ENCODE peak calls at places on chromosomes 1 and 21, in nine cellular contexts. V, P, X, N, U, G, R, K and Y are unnamed samples.

GRCh38 chr21:36193200-36193599 is 36.6 kb downstream of the DOP1B start:
- DNase-seq in V (no peak), P (no peak), X (no peak), N (no peak), U (no peak), G (no peak), R (peak; percentile 17), K (no peak), Y (no peak)

GRCh38 chr1:183097438-183098051 is 74.3 kb downstream of the LAMC1 start:
- DNase-seq in V (no peak), P (no peak), X (no peak), N (no peak), U (peak; percentile 71), G (no peak), R (peak; percentile 94), K (no peak), Y (no peak)

GRCh38 chr1:47934243-47934805 is 62.9 kb downstream of the TRABD2B start:
- DNase-seq in V (no peak), P (no peak), X (peak; percentile 77), N (peak; percentile 11), U (no peak), G (peak; percentile 17), R (no peak), K (peak; percentile 86), Y (no peak)

GRCh38 chr1:164155337-164155850 is 403.6 kb upstream of the PBX1 start:
- DNase-seq in V (no peak), P (no peak), X (no peak), N (no peak), U (no peak), G (no peak), R (no peak), K (no peak), Y (no peak)

GRCh38 chr1:87867631-87868030 is 539.0 kb downstream of the LMO4 start:
- DNase-seq in V (no peak), P (no peak), X (no peak), N (no peak), U (peak; percentile 33), G (no peak), R (peak; percentile 7), K (no peak), Y (no peak)

GRCh38 chr1:101295212-101295611 is 58.4 kb downstream of the S1PR1 start:
- DNase-seq in V (no peak), P (no peak), X (no peak), N (no peak), U (no peak), G (no peak), R (no peak), K (no peak), Y (no peak)

GRCh38 chr1:150912623-150913022 is 13.5 kb upstream of the SETDB1 start:
- DNase-seq in V (no peak), P (no peak), X (no peak), N (no peak), U (no peak), G (no peak), R (no peak), K (no peak), Y (no peak)

GRCh38 chr1:182688436-182688835 is 4.0 kb upstream of the RGS8 start:
- DNase-seq in V (no peak), P (no peak), X (no peak), N (no peak), U (no peak), G (no peak), R (no peak), K (no peak), Y (no peak)

GRCh38 chr1:198686069-198686728 is 47.4 kb downstream of the PTPRC start:
- DNase-seq in V (no peak), P (peak; percentile 40), X (no peak), N (no peak), U (peak; percentile 43), G (no peak), R (peak; percentile 64), K (no peak), Y (peak; percentile 44)

GRCh38 chr1:59007429-59007819 is 223.6 kb upstream of the JUN start:
- DNase-seq in V (no peak), P (no peak), X (peak; percentile 1), N (no peak), U (no peak), G (no peak), R (no peak), K (no peak), Y (no peak)
- H3K27ac ChIP-seq in V (no peak overlapping the region), P (no peak overlapping the region), X (no peak overlapping the region), N (peak overlapping the region; percentile 79), U (no peak overlapping the region), G (no peak overlapping the region), R (no peak overlapping the region), K (no peak overlapping the region), Y (no peak overlapping the region)

DNA sequence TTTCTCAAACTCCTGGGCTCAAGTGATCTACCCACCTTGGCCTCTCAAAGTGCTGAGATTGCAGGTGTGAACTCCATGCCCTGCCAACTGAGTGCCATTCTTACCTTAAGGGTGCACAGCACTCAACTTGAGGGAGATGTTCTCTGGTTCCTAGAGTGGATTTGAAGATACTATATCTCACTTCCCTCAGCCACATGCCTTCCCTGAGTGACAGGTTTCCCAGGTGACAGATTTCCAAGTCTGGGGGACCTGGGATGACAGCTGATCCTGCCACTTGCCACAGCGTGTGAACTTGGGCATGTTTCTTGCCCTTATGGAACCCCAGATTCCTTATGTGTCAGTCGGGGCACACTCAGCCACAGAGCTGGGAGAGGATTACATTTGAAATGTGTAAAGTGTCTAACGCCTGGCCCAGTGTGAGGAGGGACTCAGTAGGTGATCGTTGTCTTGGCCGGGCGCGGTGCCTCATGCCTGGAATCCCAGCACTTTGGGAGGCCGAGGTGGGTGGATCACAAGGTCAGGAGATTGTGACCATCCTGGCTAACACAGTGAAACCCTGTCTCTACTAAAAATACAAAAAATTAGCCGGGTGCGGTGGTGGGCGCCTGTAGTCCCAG is 29.6 kb upstream of the BTG2 start:
- DNase-seq in V (no peak), P (no peak), X (peak; percentile 52), N (no peak), U (no peak), G (no peak), R (no peak), K (no peak), Y (no peak)
- H3K4me1 ChIP-seq in V (peaks cover 28% of the 10 kb centered on the region), P (peaks cover 55% of the 10 kb centered on the region), X (peaks cover 20% of the 10 kb centered on the region), N (peaks cover 12% of the 10 kb centered on the region), U (peaks cover 27% of the 10 kb centered on the region), G (peaks cover 3% of the 10 kb centered on the region), R (peaks cover 12% of the 10 kb centered on the region), K (peaks cover 59% of the 10 kb centered on the region), Y (peaks cover 58% of the 10 kb centered on the region)

GRCh38 chr1:156493749-156494148 is 6.8 kb downstream of the MEF2D start:
- DNase-seq in V (no peak), P (no peak), X (no peak), N (no peak), U (no peak), G (no peak), R (no peak), K (no peak), Y (no peak)

GRCh38 chr1:156492591-156493080 is 7.9 kb downstream of the MEF2D start:
- DNase-seq in V (no peak), P (no peak), X (peak; percentile 49), N (no peak), U (no peak), G (peak; percentile 88), R (no peak), K (no peak), Y (no peak)

GRCh38 chr1:156494309-156494895 is 6.2 kb downstream of the MEF2D start:
- DNase-seq in V (no peak), P (no peak), X (peak; percentile 49), N (peak; percentile 63), U (no peak), G (no peak), R (no peak), K (no peak), Y (no peak)

GRCh38 chr1:156492013-156492590 is 8.5 kb downstream of the MEF2D start:
- DNase-seq in V (no peak), P (no peak), X (no peak), N (no peak), U (no peak), G (no peak), R (no peak), K (no peak), Y (no peak)

DNA sequence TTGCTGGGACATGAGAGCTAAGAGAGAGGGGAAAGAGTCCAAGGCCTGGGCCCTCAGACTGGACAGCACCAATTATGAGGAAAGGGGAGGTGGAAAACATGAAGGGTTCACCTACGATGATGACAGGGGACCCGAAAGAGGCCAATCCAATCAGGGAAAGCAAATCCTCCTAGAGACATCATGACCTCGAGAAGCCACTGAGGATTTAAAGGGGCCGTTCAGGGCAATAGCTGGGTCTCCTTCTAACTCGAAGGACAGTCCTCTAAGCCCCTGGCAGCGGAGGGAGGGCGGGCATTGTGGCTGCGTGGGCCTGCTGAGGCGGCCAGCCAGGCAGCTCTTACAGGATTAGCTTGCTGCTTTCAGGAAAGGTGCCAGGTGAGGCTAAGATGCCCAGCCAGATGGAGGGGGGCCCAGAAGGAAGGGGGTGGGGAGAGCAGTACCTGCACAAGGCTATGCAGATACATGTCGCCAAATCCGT is 7.4 kb downstream of the MEF2D start:
- DNase-seq in V (no peak), P (no peak), X (peak; percentile 61), N (no peak), U (no peak), G (no peak), R (no peak), K (no peak), Y (no peak)
- H3K4me3 ChIP-seq in V (no peak overlapping the region), P (peak overlapping the region; percentile 26), X (no peak overlapping the region), N (no peak overlapping the region), U (no peak overlapping the region), G (peak overlapping the region; percentile 23), R (no peak overlapping the region), K (no peak overlapping the region), Y (no peak overlapping the region)

GRCh38 chr21:15060776-15061175 is 4.0 kb downstream of the NRIP1 start:
- DNase-seq in V (no peak), P (no peak), X (no peak), N (no peak), U (peak; percentile 51), G (no peak), R (peak; percentile 51), K (no peak), Y (no peak)

GRCh38 chr21:15057290-15057689 is 7.5 kb downstream of the NRIP1 start:
- DNase-seq in V (no peak), P (no peak), X (peak; percentile 64), N (no peak), U (no peak), G (no peak), R (no peak), K (no peak), Y (no peak)

GRCh38 chr21:15059397-15059796 is 5.4 kb downstream of the NRIP1 start:
- DNase-seq in V (no peak), P (no peak), X (no peak), N (no peak), U (no peak), G (no peak), R (no peak), K (no peak), Y (no peak)

GRCh38 chr21:15061284-15061683 is 3.5 kb downstream of the NRIP1 start:
- DNase-seq in V (no peak), P (no peak), X (no peak), N (no peak), U (no peak), G (no peak), R (no peak), K (no peak), Y (no peak)

DNA sequence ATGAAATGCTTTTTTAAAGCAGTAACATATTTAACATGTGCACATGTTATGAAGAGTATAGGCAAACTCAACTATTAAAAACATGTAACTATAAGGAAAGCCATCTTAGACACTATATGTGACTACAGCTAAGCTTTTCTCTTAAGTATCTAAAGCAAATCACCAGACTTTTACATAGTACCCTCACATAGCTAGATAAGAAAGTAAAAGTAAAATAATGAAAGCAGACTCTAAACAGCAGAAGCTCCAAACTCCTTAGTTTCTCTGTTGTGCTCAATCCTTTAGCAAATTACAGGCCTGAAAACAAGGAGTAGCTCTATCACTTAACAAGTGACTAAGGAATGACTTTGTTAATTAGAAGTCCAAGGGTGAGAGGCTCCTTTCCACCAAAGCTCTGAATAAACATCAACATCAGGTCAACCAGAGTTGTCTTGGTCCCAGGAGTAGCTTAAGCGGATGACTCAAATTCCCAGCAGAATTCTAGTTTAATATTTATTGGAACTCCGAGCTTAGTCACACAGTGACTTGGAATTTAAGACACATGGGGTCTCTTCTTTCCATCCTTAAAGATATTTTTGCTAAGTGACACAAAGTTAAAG is 6.0 kb downstream of the NRIP1 start:
- DNase-seq in V (no peak), P (no peak), X (no peak), N (no peak), U (peak; percentile 69), G (no peak), R (peak; percentile 68), K (no peak), Y (no peak)
- H3K27ac ChIP-seq in V (no peak overlapping the region), P (no peak overlapping the region), X (no peak overlapping the region), N (no peak overlapping the region), U (peak overlapping the region; percentile 59), G (peak overlapping the region; percentile 8), R (peak overlapping the region; percentile 65), K (no peak overlapping the region), Y (peak overlapping the region; percentile 42)